ENCODE peak calls at places on chromosomes 11 and 22, in six cellular contexts. V is fibroblast of lung, C is sigmoid colon, L is GM23338, M is right atrium auricular region, P is tibial nerve. X is an unnamed sample.

GRCh38 chr22:25712661-25713400 is 29.2 kb upstream of the MYO18B start:
- DNase-seq in C (no peak), V (no peak), L (no peak), M (no peak), P (no peak), X (no peak)

GRCh38 chr11:7904910-7905309 is 26.2 kb downstream of the OR10A6 start:
- DNase-seq in L (peak; percentile 68), V (peak; percentile 41), C (no peak), M (no peak), P (no peak), X (no peak)

GRCh38 chr11:95568236-95568635 is 221.3 kb downstream of the FAM76B start:
- DNase-seq in M (no peak), L (no peak), P (no peak), V (no peak), C (no peak), X (no peak)

GRCh38 chr11:112650568-112650967 is 310.7 kb upstream of the NCAM1 start:
- DNase-seq in P (no peak), M (no peak), L (no peak), C (no peak), V (no peak), X (no peak)

GRCh38 chr11:111526501-111526900 is 11.9 kb downstream of the HOATZ start:
- DNase-seq in P (no peak), V (peak; percentile 89), M (no peak), L (no peak), C (no peak), X (no peak)

GRCh38 chr11:67409261-67409666 is 5.4 kb downstream of the TBC1D10C start:
- DNase-seq in P (no peak), L (no peak), M (no peak), V (no peak), C (no peak), X (peak; percentile 85)

GRCh38 chr11:82899191-82899820 is 924 bp downstream of the PRCP start:
- DNase-seq in C (no peak), P (no peak), M (no peak), L (no peak), V (no peak), X (no peak)

GRCh38 chr11:13073119-13073981 is 64.2 kb downstream of the RASSF10 start:
- DNase-seq in L (no peak), C (no peak), P (no peak), V (peak; percentile 89), M (no peak), X (no peak)

DNA sequence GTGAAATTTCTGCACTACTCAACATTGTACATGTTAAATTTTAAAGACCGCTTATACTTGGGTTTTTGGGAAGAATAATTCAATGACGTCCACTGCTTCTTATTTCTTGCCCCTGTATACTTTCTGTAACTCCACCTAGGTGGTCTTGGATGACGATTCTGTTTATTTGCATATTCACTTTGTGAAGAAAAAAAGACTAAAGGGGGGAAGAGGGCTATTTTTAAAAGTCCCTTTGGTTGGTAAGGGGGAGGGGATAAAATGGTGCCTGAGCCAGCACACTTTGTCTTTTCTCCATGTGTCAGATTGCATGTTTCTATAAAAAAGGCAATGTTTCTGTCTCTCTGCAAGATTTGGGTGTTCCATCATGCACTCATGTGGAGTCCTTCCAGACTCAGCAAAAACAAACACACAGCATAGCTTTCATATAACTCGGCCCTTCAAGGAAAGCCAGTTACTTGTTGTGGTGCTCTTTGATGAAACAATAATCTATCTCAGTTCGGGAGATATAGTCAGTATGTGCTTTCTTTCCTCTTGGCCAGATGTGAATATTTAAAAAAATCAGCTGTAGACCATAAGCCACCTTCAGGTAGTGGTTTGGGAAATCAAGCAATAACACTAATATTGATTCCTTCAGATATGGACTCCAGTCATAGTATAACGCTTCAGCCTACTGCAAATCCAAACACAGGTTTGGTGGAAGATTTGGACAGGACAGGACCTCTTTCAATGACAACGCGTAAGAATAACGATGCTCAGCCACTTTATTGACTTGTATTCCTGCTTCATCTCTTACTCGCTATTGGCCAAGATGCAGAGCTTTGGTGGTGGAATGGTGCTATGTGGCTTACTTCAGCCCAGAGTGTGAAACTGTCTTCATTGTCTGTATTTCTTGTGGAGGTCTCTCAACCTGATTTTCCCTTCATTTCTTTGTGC is 68.8 kb downstream of the CD44 start:
- DNase-seq in P (no peak), M (no peak), L (no peak), C (no peak), V (peak; percentile 16), X (no peak)
- H3K36me3 ChIP-seq in P (peaks cover 50% of the 10 kb centered on the region), M (peaks cover 21% of the 10 kb centered on the region), L (no peaks in the 10 kb centered on the region), C (peaks cover 24% of the 10 kb centered on the region), V (peaks cover 20% of the 10 kb centered on the region), X (no peaks in the 10 kb centered on the region)

GRCh38 chr11:14417186-14417585 is 58.2 kb upstream of the RRAS2 start:
- DNase-seq in P (no peak), V (peak; percentile 20), C (no peak), L (no peak), M (no peak), X (no peak)

GRCh38 chr11:14422052-14422813 is 63.2 kb upstream of the RRAS2 start:
- DNase-seq in P (peak; percentile 33), V (peak; percentile 100), L (peak; percentile 91), M (peak; percentile 94), C (peak; percentile 94), X (peak; percentile 96)

GRCh38 chr11:14417975-14418374 is 59.0 kb upstream of the RRAS2 start:
- DNase-seq in P (no peak), M (no peak), V (peak; percentile 27), C (no peak), L (no peak), X (no peak)

GRCh38 chr11:14420223-14420622 is 61.2 kb upstream of the RRAS2 start:
- DNase-seq in V (no peak), M (no peak), P (no peak), C (no peak), L (peak; percentile 33), X (no peak)

DNA sequence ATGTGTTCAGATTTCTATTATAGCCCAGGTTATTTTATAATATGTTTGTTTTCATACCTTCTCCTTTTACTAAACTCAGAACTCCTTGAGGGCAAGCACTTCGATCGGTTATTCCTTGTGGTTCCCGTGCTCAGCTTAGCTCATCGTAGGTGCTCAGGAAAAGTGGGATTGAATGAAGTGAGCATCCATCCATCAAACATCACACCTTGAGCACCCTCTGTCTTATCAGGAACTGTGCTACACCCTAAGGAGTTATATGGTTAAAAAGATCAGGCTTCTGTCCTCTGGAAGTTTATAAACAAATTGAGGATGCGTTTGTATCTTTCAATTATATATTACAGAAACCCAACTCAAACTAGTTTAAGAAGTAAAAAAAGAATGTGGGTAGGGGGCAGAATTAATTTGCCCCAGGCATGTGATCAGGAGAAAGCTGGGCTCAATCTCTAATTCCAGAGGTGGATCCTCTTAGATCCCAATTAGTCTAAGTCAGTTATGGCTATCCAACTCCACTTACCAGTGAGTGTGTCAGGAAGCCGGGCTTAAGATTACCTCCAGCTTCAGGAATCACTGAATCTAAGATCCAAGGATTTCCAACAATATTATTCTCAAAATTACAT is 59.9 kb upstream of the RRAS2 start:
- DNase-seq in C (no peak), L (peak; percentile 92), M (no peak), V (no peak), P (no peak), X (no peak)
- TF ChIP-seq CTCF in C (no peak), L (peak; percentile 90), M (no peak), V (no peak), P (peak; percentile 9), X (peak; percentile 33)

GRCh38 chr11:503179-503981 is 3.7 kb downstream of the RNH1 start:
- DNase-seq in V (peak; percentile 18), M (peak; percentile 86), C (peak; percentile 84), L (no peak), P (no peak), X (no peak)

GRCh38 chr11:501683-502287 is 5.3 kb downstream of the RNH1 start:
- DNase-seq in P (no peak), V (no peak), M (no peak), C (no peak), L (no peak), X (no peak)

GRCh38 chr11:501001-501682 is 5.9 kb downstream of the RNH1 start:
- DNase-seq in M (no peak), P (no peak), L (no peak), C (no peak), V (no peak), X (no peak)

GRCh38 chr11:504053-504993 is 2.7 kb downstream of the RNH1 start:
- DNase-seq in C (no peak), L (peak; percentile 57), M (peak; percentile 79), V (peak; percentile 52), P (no peak), X (peak; percentile 86)

DNA sequence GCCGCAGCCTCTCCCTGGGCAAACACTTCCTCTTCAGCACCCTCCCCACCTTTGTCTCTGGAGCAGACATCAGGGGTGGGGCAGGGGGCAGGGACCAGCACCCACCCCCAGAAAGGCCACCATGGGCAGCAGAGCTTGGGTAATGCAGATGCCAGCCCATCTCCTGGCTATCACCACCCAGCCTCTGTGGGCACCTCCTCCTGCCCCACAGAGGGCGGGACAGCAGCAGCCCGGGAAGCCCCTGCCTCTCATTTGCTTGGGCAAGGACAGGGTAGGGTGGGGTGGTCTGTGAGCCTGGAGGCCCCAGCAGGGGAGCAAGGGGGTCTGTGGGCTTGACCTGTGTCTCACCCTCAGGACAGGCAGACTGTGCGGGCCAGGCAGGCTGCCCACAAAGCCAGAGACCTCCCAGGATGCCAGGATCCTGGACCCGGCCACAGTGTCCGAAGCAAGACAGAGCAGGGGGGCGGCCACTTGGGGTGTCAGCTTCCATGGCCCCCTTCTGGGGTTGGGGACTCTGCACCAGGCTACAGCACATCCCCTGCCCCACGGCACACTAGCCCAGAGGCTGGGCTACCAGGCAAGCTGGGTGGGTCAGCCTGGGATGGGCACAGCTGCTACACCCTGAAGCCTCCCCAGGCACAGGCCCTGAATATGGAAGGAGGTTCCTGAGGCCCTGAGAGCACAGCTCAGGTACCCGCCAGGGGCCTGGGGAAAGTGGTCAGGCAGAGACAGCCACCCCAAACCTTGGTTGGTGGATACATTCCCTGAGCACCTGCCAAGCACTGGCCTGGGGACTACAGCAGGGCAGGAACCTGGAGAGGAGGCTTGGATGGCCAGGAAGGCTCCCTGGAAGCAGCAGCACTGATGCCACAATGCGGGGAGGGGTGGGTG is 4.5 kb downstream of the RNH1 start:
- DNase-seq in M (no peak), V (no peak), L (no peak), C (no peak), P (no peak), X (no peak)
- H3K36me3 ChIP-seq in M (peaks cover 44% of the 10 kb centered on the region), V (peaks cover 44% of the 10 kb centered on the region), L (no peaks in the 10 kb centered on the region), C (peaks cover 44% of the 10 kb centered on the region), P (peaks cover 49% of the 10 kb centered on the region), X (peaks cover 19% of the 10 kb centered on the region)

GRCh38 chr22:37970864-37971263 is 13.5 kb downstream of the SOX10 start:
- DNase-seq in V (no peak), P (no peak), L (no peak), C (no peak), M (no peak), X (no peak)

GRCh38 chr22:37967637-37968451 is 14.3 kb downstream of the POLR2F start:
- DNase-seq in C (no peak), V (no peak), P (no peak), M (no peak), L (no peak), X (no peak)

GRCh38 chr22:37965940-37966664 is 12.6 kb downstream of the POLR2F start:
- DNase-seq in V (peak; percentile 48), L (no peak), C (no peak), P (no peak), M (no peak), X (no peak)

GRCh38 chr22:37967147-37967546 is 13.6 kb downstream of the POLR2F start:
- DNase-seq in L (no peak), M (no peak), V (no peak), C (no peak), P (no peak), X (no peak)

DNA sequence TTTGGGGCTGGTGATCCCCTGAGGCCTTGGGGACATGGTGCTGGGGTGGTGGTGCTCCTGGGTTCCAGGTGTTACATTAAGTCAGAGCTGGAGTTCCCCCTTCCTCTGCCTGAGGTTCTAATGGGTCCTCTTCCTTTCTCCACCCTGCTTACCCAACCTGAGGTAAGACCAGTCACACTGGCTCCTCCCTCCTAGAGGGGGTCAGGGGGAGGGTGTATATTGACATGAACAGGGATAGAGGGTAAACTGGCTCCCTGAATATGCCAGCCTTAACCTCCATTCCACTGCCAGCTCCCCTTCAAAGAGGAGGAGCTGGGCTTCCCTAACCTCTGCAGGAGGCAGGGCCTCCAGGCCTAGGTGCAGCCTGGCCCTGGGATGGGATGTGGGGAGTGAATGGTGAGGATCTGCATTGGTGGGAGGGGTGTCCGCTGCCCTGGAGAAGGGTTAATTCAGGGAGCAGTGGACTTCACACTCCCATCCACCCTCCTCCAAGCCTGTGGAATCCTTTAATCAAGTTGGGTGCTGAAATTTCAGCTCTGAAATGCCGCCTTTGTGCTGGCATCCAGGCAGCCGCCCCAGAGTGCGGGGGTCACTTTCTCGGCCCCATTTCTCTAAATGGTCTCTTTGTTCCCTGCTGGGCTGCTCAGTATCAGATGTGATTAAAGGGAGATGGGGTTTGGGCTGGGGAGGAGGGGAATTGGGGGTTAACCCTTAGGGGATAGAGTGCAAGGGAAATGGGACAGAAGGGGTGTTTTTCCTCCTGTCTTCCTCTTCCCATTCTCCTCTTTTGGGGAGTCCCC is 15.2 kb downstream of the POLR2F start:
- DNase-seq in V (no peak), L (no peak), P (no peak), C (no peak), M (no peak), X (no peak)
- TF ChIP-seq CTCF in V (no peak), L (no peak), P (no peak), C (no peak), M (no peak), X (no peak)

X was measured in kidney.